ENCODE peak calls at places on chromosomes 6 and 20, in five cellular contexts. One of them, this sample, is unnamed.

GRCh38 chr6:2858678-2859324 is 17.1 kb upstream of the SERPINB1 start:
- DNase-seq in NT2/D1: no peak
- DNase-seq in GM12878: no peak
- DNase-seq in HepG2: no peak
- DNase-seq in H1: no peak
- DNase-seq in this sample: no peak

GRCh38 chr20:11045412-11046175 is 371.8 kb upstream of the JAG1 start:
- DNase-seq in H1: no peak
- DNase-seq in GM12878: no peak
- DNase-seq in NT2/D1: no peak
- DNase-seq in HepG2: peak
- DNase-seq in this sample: no peak

GRCh38 chr6:24740861-24741260 is 21.9 kb upstream of the C6orf62 start:
- DNase-seq in H1: no peak
- DNase-seq in HepG2: no peak
- DNase-seq in GM12878: no peak
- DNase-seq in NT2/D1: no peak
- DNase-seq in this sample: no peak

GRCh38 chr6:157873735-157874344 is 50.8 kb downstream of the SNX9 start:
- DNase-seq in HepG2: peak
- DNase-seq in H1: peak
- DNase-seq in NT2/D1: peak
- DNase-seq in GM12878: peak
- DNase-seq in this sample: peak

GRCh38 chr6:37182736-37183590 is 13.0 kb downstream of the PIM1 start:
- DNase-seq in GM12878: peak
- DNase-seq in NT2/D1: no peak
- DNase-seq in HepG2: no peak
- DNase-seq in H1: no peak
- DNase-seq in this sample: no peak

GRCh38 chr20:945841-946240 is 29.7 kb upstream of the ANGPT4 start:
- DNase-seq in GM12878: no peak
- DNase-seq in NT2/D1: no peak
- DNase-seq in HepG2: no peak
- DNase-seq in H1: no peak
- DNase-seq in this sample: no peak

GRCh38 chr20:16395366-16395765 is 177.9 kb downstream of the KIF16B start:
- DNase-seq in NT2/D1: peak
- DNase-seq in GM12878: no peak
- DNase-seq in H1: no peak
- DNase-seq in HepG2: no peak
- DNase-seq in this sample: no peak

GRCh38 chr6:33787954-33788693 is 806 bp downstream of the LEMD2 start:
- DNase-seq in HepG2: peak
- DNase-seq in NT2/D1: no peak
- DNase-seq in H1: no peak
- DNase-seq in GM12878: peak
- DNase-seq in this sample: peak

GRCh38 chr6:37354526-37355384 is 972 bp downstream of the RNF8 start:
- DNase-seq in NT2/D1: no peak
- DNase-seq in GM12878: no peak
- DNase-seq in HepG2: no peak
- DNase-seq in H1: no peak
- DNase-seq in this sample: peak

GRCh38 chr6:8321671-8322404 is 113.5 kb downstream of the SLC35B3 start:
- DNase-seq in HepG2: no peak
- DNase-seq in H1: no peak
- DNase-seq in NT2/D1: no peak
- DNase-seq in GM12878: no peak
- DNase-seq in this sample: no peak

GRCh38 chr20:1267809-1268374 is 1.8 kb downstream of the SNPH start:
- DNase-seq in GM12878: no peak
- DNase-seq in H1: no peak
- DNase-seq in NT2/D1: no peak
- DNase-seq in HepG2: no peak
- DNase-seq in this sample: no peak

GRCh38 chr6:131532476-131533108 is 40.4 kb upstream of the ARG1 start:
- DNase-seq in GM12878: peak
- DNase-seq in HepG2: no peak
- DNase-seq in H1: no peak
- DNase-seq in NT2/D1: no peak
- DNase-seq in this sample: no peak

GRCh38 chr20:24953621-24954133 is 4.6 kb downstream of the CST7 start:
- DNase-seq in GM12878: no peak
- DNase-seq in NT2/D1: no peak
- DNase-seq in H1: no peak
- DNase-seq in HepG2: no peak
- DNase-seq in this sample: no peak

GRCh38 chr6:7541175-7542064 is at the start of gene DSP:
- DNase-seq in NT2/D1: no peak
- DNase-seq in H1: peak
- DNase-seq in GM12878: no peak
- DNase-seq in HepG2: peak
- DNase-seq in this sample: peak

GRCh38 chr6:10801224-10801848 is 37.0 kb downstream of the MAK start:
- DNase-seq in GM12878: no peak
- DNase-seq in H1: peak
- DNase-seq in HepG2: peak
- DNase-seq in NT2/D1: peak
- DNase-seq in this sample: peak

GRCh38 chr6:3088853-3089445 is 20.7 kb downstream of the RIPK1 start:
- DNase-seq in H1: no peak
- DNase-seq in NT2/D1: no peak
- DNase-seq in GM12878: no peak
- DNase-seq in HepG2: no peak
- DNase-seq in this sample: no peak

GRCh38 chr6:43983632-43984031 is 143.6 kb downstream of the MRPL14 start:
- DNase-seq in H1: no peak
- DNase-seq in HepG2: peak
- DNase-seq in NT2/D1: no peak
- DNase-seq in GM12878: no peak
- DNase-seq in this sample: no peak

GRCh38 chr6:157236040-157236725 is 87.1 kb downstream of the TMEM242 start:
- DNase-seq in HepG2: no peak
- DNase-seq in H1: no peak
- DNase-seq in GM12878: no peak
- DNase-seq in NT2/D1: no peak
- DNase-seq in this sample: no peak

GRCh38 chr20:14488756-14489479 is 151.5 kb upstream of the FLRT3 start:
- DNase-seq in GM12878: no peak
- DNase-seq in H1: no peak
- DNase-seq in NT2/D1: no peak
- DNase-seq in HepG2: no peak
- DNase-seq in this sample: no peak

GRCh38 chr6:129857838-129858237 is 3.3 kb downstream of the TMEM244 start:
- DNase-seq in NT2/D1: no peak
- DNase-seq in GM12878: no peak
- DNase-seq in HepG2: no peak
- DNase-seq in H1: no peak
- DNase-seq in this sample: no peak
- TF ChIP-seq SUZ12 in NT2/D1: no peak
- TF ChIP-seq SUZ12 in GM12878: no peak
- TF ChIP-seq SUZ12 in HepG2: no peak
- TF ChIP-seq SUZ12 in H1: no peak
- TF ChIP-seq SUZ12 in this sample: no peak

GRCh38 chr6:101477436-101477835 is 83.9 kb downstream of the GRIK2 start:
- DNase-seq in GM12878: no peak
- DNase-seq in HepG2: no peak
- DNase-seq in NT2/D1: no peak
- DNase-seq in H1: no peak
- DNase-seq in this sample: no peak
- TF ChIP-seq SUZ12 in GM12878: no peak
- TF ChIP-seq SUZ12 in HepG2: no peak
- TF ChIP-seq SUZ12 in NT2/D1: no peak
- TF ChIP-seq SUZ12 in H1: no peak
- TF ChIP-seq SUZ12 in this sample: no peak

DNA sequence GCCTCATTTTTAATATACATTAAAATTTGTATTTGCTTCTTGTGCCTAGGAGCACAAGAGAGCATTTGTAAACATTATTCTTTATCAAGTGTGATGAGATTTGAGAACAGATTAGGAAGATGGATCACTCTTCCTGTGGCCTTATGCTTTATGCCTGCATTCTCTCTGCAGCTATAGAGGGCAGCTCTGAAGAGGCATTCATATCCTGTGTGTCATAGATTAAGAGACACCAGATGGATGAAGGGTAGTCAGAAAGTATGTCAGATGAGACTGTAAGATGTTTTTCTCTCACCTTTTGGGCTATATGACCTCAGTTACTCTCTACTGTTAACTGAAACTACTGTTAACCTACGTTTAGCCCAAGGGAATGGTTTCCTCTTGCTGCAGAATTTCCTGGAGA is 61.4 kb downstream of the DNAH8 start:
- DNase-seq in H1: no peak
- DNase-seq in GM12878: no peak
- DNase-seq in NT2/D1: no peak
- DNase-seq in HepG2: no peak
- DNase-seq in this sample: no peak
- TF ChIP-seq SUZ12 in H1: no peak
- TF ChIP-seq SUZ12 in GM12878: no peak
- TF ChIP-seq SUZ12 in NT2/D1: no peak
- TF ChIP-seq SUZ12 in HepG2: no peak
- TF ChIP-seq SUZ12 in this sample: no peak

GRCh38 chr6:53605543-53606235 is 59.9 kb downstream of the KLHL31 start:
- DNase-seq in GM12878: no peak
- DNase-seq in HepG2: no peak
- DNase-seq in NT2/D1: peak
- DNase-seq in H1: no peak
- DNase-seq in this sample: no peak
- TF ChIP-seq SUZ12 in GM12878: no peak
- TF ChIP-seq SUZ12 in HepG2: no peak
- TF ChIP-seq SUZ12 in NT2/D1: no peak
- TF ChIP-seq SUZ12 in H1: no peak
- TF ChIP-seq SUZ12 in this sample: no peak

GRCh38 chr20:34637245-34638185 is 39.4 kb downstream of the PIGU start:
- DNase-seq in GM12878: no peak
- DNase-seq in H1: no peak
- DNase-seq in NT2/D1: no peak
- DNase-seq in HepG2: peak
- DNase-seq in this sample: no peak

GRCh38 chr20:34638532-34638931 is 38.4 kb downstream of the PIGU start:
- DNase-seq in H1: no peak
- DNase-seq in GM12878: no peak
- DNase-seq in HepG2: no peak
- DNase-seq in NT2/D1: no peak
- DNase-seq in this sample: no peak

GRCh38 chr20:34636648-34637047 is 40.2 kb downstream of the PIGU start:
- DNase-seq in GM12878: no peak
- DNase-seq in H1: no peak
- DNase-seq in NT2/D1: no peak
- DNase-seq in HepG2: no peak
- DNase-seq in this sample: no peak

GRCh38 chr20:34642009-34642408 is 34.9 kb downstream of the PIGU start:
- DNase-seq in H1: no peak
- DNase-seq in NT2/D1: no peak
- DNase-seq in HepG2: no peak
- DNase-seq in GM12878: no peak
- DNase-seq in this sample: no peak

DNA sequence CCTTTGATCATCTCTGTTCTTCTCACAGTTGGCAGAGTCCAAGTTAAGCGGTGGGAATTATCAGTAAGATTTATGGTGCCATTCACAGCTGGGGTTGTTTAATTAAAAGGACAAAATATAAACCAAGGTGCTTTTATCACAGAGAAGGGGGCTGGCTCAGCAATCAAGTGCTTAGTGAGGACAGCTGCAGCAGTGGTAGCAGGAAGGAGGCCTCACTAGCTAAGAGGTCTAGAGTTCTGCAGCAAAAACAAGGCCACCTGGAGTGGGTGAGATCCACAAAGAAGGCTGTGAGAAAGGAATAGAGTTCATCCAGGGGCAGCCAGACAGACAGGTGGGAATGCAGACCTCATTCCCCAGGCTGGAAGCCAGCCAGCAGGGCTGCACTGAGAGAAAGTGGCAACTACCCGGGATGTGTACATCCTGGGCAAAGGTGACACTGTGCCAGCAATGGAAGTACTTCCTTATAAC is 37.1 kb downstream of the PIGU start:
- DNase-seq in GM12878: no peak
- DNase-seq in NT2/D1: no peak
- DNase-seq in H1: no peak
- DNase-seq in HepG2: peak
- DNase-seq in this sample: peak
- TF ChIP-seq SUZ12 in GM12878: no peak
- TF ChIP-seq SUZ12 in NT2/D1: no peak
- TF ChIP-seq SUZ12 in H1: no peak
- TF ChIP-seq SUZ12 in HepG2: no peak
- TF ChIP-seq SUZ12 in this sample: no peak

DNA sequence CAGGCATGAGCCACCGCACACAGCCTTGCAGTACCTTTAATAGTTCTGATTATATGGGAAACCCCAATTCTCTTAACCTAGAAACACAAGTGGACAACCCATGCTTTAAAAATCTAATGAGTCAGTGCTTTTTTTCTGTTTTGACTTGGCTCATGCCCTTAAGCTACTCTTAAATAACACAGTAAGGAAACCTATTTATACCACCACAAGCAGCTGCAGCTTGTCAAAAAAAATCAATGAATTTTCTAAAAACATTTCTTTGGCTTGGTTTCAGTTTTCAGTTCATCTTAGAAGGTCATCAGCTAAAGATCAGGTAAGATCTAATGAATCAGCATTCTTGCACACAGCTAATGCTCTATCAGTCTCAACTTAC is 124.1 kb upstream of the DST start:
- DNase-seq in H1: no peak
- DNase-seq in NT2/D1: no peak
- DNase-seq in GM12878: peak
- DNase-seq in HepG2: no peak
- DNase-seq in this sample: no peak
- TF ChIP-seq SUZ12 in H1: no peak
- TF ChIP-seq SUZ12 in NT2/D1: no peak
- TF ChIP-seq SUZ12 in GM12878: no peak
- TF ChIP-seq SUZ12 in HepG2: no peak
- TF ChIP-seq SUZ12 in this sample: no peak

This sample was measured in HEK293T.